ENCODE peak calls at places on chromosome 13, in five cellular contexts. K is M059J, E is amniotic stem cell, U is ELR, I is nucleus accumbens. N is an unnamed sample.

GRCh38 chr13:37806666-37807065 is 62.9 kb downstream of the TRPC4 start:
- DNase-seq in K (no peak), E (no peak), U (no peak), I (no peak), N (no peak)

GRCh38 chr13:110349239-110349638 is 42.2 kb downstream of the COL4A2 start:
- DNase-seq in K (no peak), E (no peak), U (no peak), I (no peak), N (no peak)

GRCh38 chr13:50636007-50636704 is 207.3 kb downstream of the DLEU7 start:
- DNase-seq in K (peak; percentile 25), E (no peak), U (no peak), I (no peak), N (no peak)

GRCh38 chr13:79973533-79973963 is 367.4 kb downstream of the SPRY2 start:
- DNase-seq in K (peak; percentile 12), E (no peak), U (peak; percentile 29), I (no peak), N (no peak)

GRCh38 chr13:110641055-110642015 is 26.0 kb downstream of the NAXD start:
- DNase-seq in K (no peak), E (no peak), U (no peak), I (no peak), N (no peak)

GRCh38 chr13:46295531-46296464 is 84.1 kb downstream of the LRRC63 start:
- DNase-seq in K (peak; percentile 78), E (peak; percentile 73), U (peak; percentile 70), I (no peak), N (no peak)

GRCh38 chr13:47184311-47184710 is 287.5 kb upstream of the HTR2A start:
- DNase-seq in K (no peak), E (no peak), U (no peak), I (no peak), N (no peak)

GRCh38 chr13:36432106-36432544 is at the start of gene CCNA1:
- DNase-seq in K (no peak), E (no peak), U (peak; percentile 32), I (no peak), N (peak; percentile 76)

GRCh38 chr13:50125556-50126377 is 110.5 kb downstream of the KCNRG start:
- DNase-seq in K (peak; percentile 88), E (peak; percentile 39), U (peak; percentile 70), I (peak; percentile 78), N (peak; percentile 81)

GRCh38 chr13:31747271-31747670 is 7.9 kb downstream of the RXFP2 start:
- DNase-seq in K (no peak), E (no peak), U (no peak), I (no peak), N (no peak)

GRCh38 chr13:99558570-99559180 is 57.4 kb downstream of the TM9SF2 start:
- DNase-seq in K (no peak), E (no peak), U (no peak), I (no peak), N (no peak)

GRCh38 chr13:32530841-32531253 is 7.7 kb downstream of the N4BP2L2 start:
- DNase-seq in K (peak; percentile 71), E (peak; percentile 27), U (peak; percentile 34), I (no peak), N (peak; percentile 2)

N was measured in Daoy.